ENCODE peak calls at places on chromosomes 1 and 21, in six cellular contexts. E, M, N, P, Z and L are unnamed samples.

GRCh38 chr21:46559291-46559983 is 45.4 kb downstream of the S100B start:
- DNase-seq in E (no peak), M (no peak), N (no peak), P (no peak), Z (peak), L (no peak)

GRCh38 chr1:86706018-86706417 is 1.6 kb downstream of the SH3GLB1 start:
- DNase-seq in E (no peak), M (no peak), N (no peak), P (peak), Z (peak), L (no peak)

GRCh38 chr1:7084232-7084894 is 299.1 kb downstream of the CAMTA1 start:
- DNase-seq in E (no peak), M (no peak), N (no peak), P (no peak), Z (no peak), L (no peak)

GRCh38 chr1:15386128-15386824 is 23.4 kb upstream of the EFHD2 start:
- DNase-seq in E (no peak), M (peak), N (no peak), P (no peak), Z (no peak), L (no peak)

GRCh38 chr1:14913475-14914155 is 239.9 kb upstream of the TMEM51 start:
- DNase-seq in E (no peak), M (no peak), N (no peak), P (no peak), Z (no peak), L (no peak)

GRCh38 chr1:5507340-5507739 is 484.9 kb downstream of the NPHP4 start:
- DNase-seq in E (no peak), M (no peak), N (no peak), P (no peak), Z (no peak), L (no peak)

GRCh38 chr1:156677616-156678596 is 699 bp upstream of the NES start:
- DNase-seq in E (peak), M (peak), N (peak), P (peak), Z (peak), L (no peak)

GRCh38 chr1:162740755-162741154 is 49.7 kb upstream of the HSD17B7 start:
- DNase-seq in E (no peak), M (no peak), N (no peak), P (no peak), Z (no peak), L (no peak)

GRCh38 chr1:171441278-171441677 is 44.1 kb upstream of the PRRC2C start:
- DNase-seq in E (no peak), M (peak), N (peak), P (peak), Z (peak), L (no peak)

GRCh38 chr1:116852910-116853309 is 56.8 kb upstream of the PTGFRN start:
- DNase-seq in E (peak), M (no peak), N (no peak), P (no peak), Z (peak), L (no peak)

GRCh38 chr1:89633745-89634625 is 1.1 kb downstream of the LRRC8C start:
- DNase-seq in E (no peak), M (no peak), N (peak), P (peak), Z (peak), L (no peak)